ENCODE peak calls at places on chromosomes 6 and 20, in eight cellular contexts. W is COLO829; U is left colon; G is activated CD4-positive, alpha-beta T cell treated with anti-CD3 and anti-CD28 coated beads, Interleukin-2, amount 50 U/mL, for 1 hour; I is globus pallidus; Z is GM19239; N is KBM-7; J is GM03348. K is an unnamed sample.

GRCh38 chr6:38476141-38476540 is 163.6 kb downstream of the BTBD9 start:
- DNase-seq in W (no peak), U (no peak), G (no peak), I (no peak), Z (no peak), N (no peak), J (no peak), K (no peak)

GRCh38 chr6:156279306-156279969 is 497.7 kb upstream of the ARID1B start:
- DNase-seq in W (no peak), U (no peak), G (no peak), I (no peak), Z (no peak), N (peak; percentile 1), J (no peak), K (no peak)

GRCh38 chr20:4060856-4061440 is 45.6 kb upstream of the RNF24 start:
- DNase-seq in W (no peak), U (no peak), G (no peak), I (no peak), Z (no peak), N (no peak), J (no peak), K (no peak)

GRCh38 chr6:160462551-160463109 is 114.5 kb downstream of the SLC22A3 start:
- DNase-seq in W (peak; percentile 51), U (no peak), G (peak; percentile 8), I (no peak), Z (peak; percentile 30), N (peak; percentile 81), J (peak; percentile 80), K (no peak)

GRCh38 chr6:20861479-20861878 is 327.2 kb downstream of the CDKAL1 start:
- DNase-seq in W (no peak), U (no peak), G (no peak), I (no peak), Z (no peak), N (no peak), J (no peak), K (no peak)

GRCh38 chr6:30350519-30350918 is 5.6 kb downstream of the RPP21 start:
- DNase-seq in W (no peak), U (no peak), G (no peak), I (no peak), Z (no peak), N (no peak), J (no peak), K (no peak)

GRCh38 chr20:49399329-49399728 is 83.1 kb downstream of the KCNB1 start:
- DNase-seq in W (no peak), U (no peak), G (no peak), I (no peak), Z (no peak), N (no peak), J (peak; percentile 47), K (no peak)

GRCh38 chr6:129498950-129499870 is 210.8 kb downstream of the ARHGAP18 start:
- DNase-seq in W (peak; percentile 45), U (no peak), G (no peak), I (peak; percentile 60), Z (no peak), N (peak; percentile 78), J (peak; percentile 55), K (no peak)

GRCh38 chr6:35468980-35469710 is 944 bp downstream of the RPL10A start:
- DNase-seq in W (no peak), U (peak; percentile 57), G (no peak), I (no peak), Z (no peak), N (no peak), J (no peak), K (no peak)

GRCh38 chr6:113842165-113842564 is 15.0 kb upstream of the MARCKS start:
- DNase-seq in W (no peak), U (no peak), G (no peak), I (no peak), Z (no peak), N (no peak), J (peak; percentile 51), K (no peak)

GRCh38 chr6:129141499-129141898 is 258.6 kb downstream of the LAMA2 start:
- DNase-seq in W (no peak), U (no peak), G (no peak), I (no peak), Z (no peak), N (no peak), J (no peak), K (no peak)

GRCh38 chr6:131995924-131996323 is 44.8 kb upstream of the CCN2 start:
- DNase-seq in W (peak; percentile 58), U (no peak), G (no peak), I (no peak), Z (no peak), N (no peak), J (peak; percentile 81), K (no peak)

GRCh38 chr6:70225052-70225451 is 77.8 kb downstream of the COL9A1 start:
- DNase-seq in W (no peak), U (no peak), G (no peak), I (peak; percentile 74), Z (no peak), N (no peak), J (no peak), K (no peak)

GRCh38 chr6:53259860-53260580 is 88.7 kb downstream of the ELOVL5 start:
- DNase-seq in W (no peak), U (no peak), G (no peak), I (no peak), Z (no peak), N (no peak), J (no peak), K (no peak)

GRCh38 chr6:124974770-124975377 is 12.6 kb downstream of the RNF217 start:
- DNase-seq in W (no peak), U (no peak), G (no peak), I (no peak), Z (no peak), N (no peak), J (no peak), K (no peak)

GRCh38 chr6:89564752-89565427 is 73.7 kb downstream of the LYRM2 start:
- DNase-seq in W (no peak), U (no peak), G (no peak), I (no peak), Z (no peak), N (no peak), J (no peak), K (no peak)

GRCh38 chr6:8130399-8130798 is 28.1 kb upstream of the EEF1E1 start:
- DNase-seq in W (no peak), U (no peak), G (no peak), I (no peak), Z (no peak), N (no peak), J (peak; percentile 57), K (no peak)

GRCh38 chr20:14561733-14562132 is 224.3 kb upstream of the FLRT3 start:
- DNase-seq in W (no peak), U (no peak), G (no peak), I (no peak), Z (no peak), N (no peak), J (peak; percentile 19), K (no peak)

GRCh38 chr6:161369339-161369738 is 95.5 kb upstream of the AGPAT4 start:
- DNase-seq in W (no peak), U (no peak), G (no peak), I (no peak), Z (no peak), N (peak; percentile 15), J (peak; percentile 60), K (no peak)

GRCh38 chr6:5671604-5672559 is 334.8 kb downstream of the NRN1 start:
- DNase-seq in W (no peak), U (no peak), G (no peak), I (no peak), Z (no peak), N (no peak), J (peak; percentile 63), K (no peak)

GRCh38 chr20:9615766-9616454 is 101.5 kb downstream of the LAMP5 start:
- DNase-seq in W (no peak), U (no peak), G (no peak), I (no peak), Z (peak; percentile 16), N (peak; percentile 15), J (no peak), K (no peak)

GRCh38 chr6:4809999-4810918 is 34.1 kb downstream of the CDYL start:
- DNase-seq in W (no peak), U (no peak), G (no peak), I (no peak), Z (no peak), N (no peak), J (peak; percentile 20), K (no peak)

GRCh38 chr6:45411959-45412358 is 34.2 kb upstream of the SUPT3H start:
- DNase-seq in W (no peak), U (no peak), G (no peak), I (no peak), Z (no peak), N (no peak), J (no peak), K (no peak)

GRCh38 chr6:139371421-139372253 is 2.8 kb downstream of the CITED2 start:
- DNase-seq in W (no peak), U (no peak), G (no peak), I (no peak), Z (no peak), N (no peak), J (no peak), K (no peak)

GRCh38 chr6:111030008-111031006 is 48.5 kb downstream of the RPF2 start:
- DNase-seq in W (no peak), U (no peak), G (no peak), I (no peak), Z (no peak), N (no peak), J (peak; percentile 14), K (no peak)

GRCh38 chr20:15039088-15039762 is 701.8 kb upstream of the FLRT3 start:
- DNase-seq in W (no peak), U (no peak), G (no peak), I (no peak), Z (no peak), N (no peak), J (no peak), K (no peak)

GRCh38 chr20:37693203-37693602 is 627 bp upstream of the CTNNBL1 start:
- DNase-seq in W (no peak), U (no peak), G (no peak), I (no peak), Z (no peak), N (no peak), J (peak; percentile 13), K (no peak)

GRCh38 chr20:11260611-11261010 is 586.8 kb upstream of the JAG1 start:
- DNase-seq in W (peak; percentile 69), U (no peak), G (no peak), I (no peak), Z (no peak), N (no peak), J (no peak), K (no peak)

GRCh38 chr6:101956961-101957360 is 563.5 kb downstream of the GRIK2 start:
- DNase-seq in W (no peak), U (no peak), G (no peak), I (no peak), Z (no peak), N (no peak), J (no peak), K (no peak)

GRCh38 chr20:50144362-50144761 is 9.2 kb downstream of the PEDS1 start:
- DNase-seq in W (no peak), U (no peak), G (no peak), I (no peak), Z (no peak), N (no peak), J (peak; percentile 91), K (no peak)

GRCh38 chr20:37202267-37202943 is 23.1 kb upstream of the MROH8 start:
- DNase-seq in W (peak; percentile 97), U (no peak), G (peak; percentile 12), I (peak; percentile 34), Z (no peak), N (peak; percentile 54), J (peak; percentile 89), K (no peak)

GRCh38 chr20:56151834-56152233 is 96.7 kb upstream of the MC3R start:
- DNase-seq in W (no peak), U (peak; percentile 37), G (no peak), I (no peak), Z (no peak), N (no peak), J (no peak), K (no peak)

GRCh38 chr6:146481527-146481926 is 62.1 kb upstream of the RAB32 start:
- DNase-seq in W (no peak), U (no peak), G (no peak), I (no peak), Z (no peak), N (no peak), J (no peak), K (no peak)

GRCh38 chr20:33132858-33133615 is 34.9 kb upstream of the BPIFA2 start:
- DNase-seq in W (no peak), U (no peak), G (no peak), I (no peak), Z (no peak), N (peak; percentile 2), J (peak; percentile 41), K (no peak)

K was measured in activated B cell treated with CpG ODN at 0.5 μM for 24 hours.